ENCODE peak calls at places on chromosomes 12 and 14, in five cellular contexts. X, P, S, V and D are unnamed samples.
A peak's percentile ranks its signal among the peaks of the same experiment; 100 is the strongest.

GRCh38 chr12:32988982-32989381 is 92.4 kb upstream of the PKP2 start:
- DNase-seq in X (no peak), P (no peak), S (no peak), V (no peak), D (no peak)

GRCh38 chr14:105855893-105856675 is 329.7 kb downstream of the TMEM121 start:
- DNase-seq in X (no peak), P (peak; percentile 34), S (no peak), V (no peak), D (no peak)

GRCh38 chr12:107379852-107380567 is 286.7 kb upstream of the CRY1 start:
- DNase-seq in X (no peak), P (no peak), S (peak; percentile 45), V (peak; percentile 65), D (peak; percentile 35)

GRCh38 chr14:69259531-69260245 is at the start of gene GALNT16:
- DNase-seq in X (peak; percentile 51), P (no peak), S (peak; percentile 27), V (peak; percentile 78), D (no peak)

GRCh38 chr14:78022059-78022458 is 148.1 kb upstream of the NRXN3 start:
- DNase-seq in X (no peak), P (peak; percentile 60), S (peak; percentile 76), V (peak; percentile 26), D (no peak)

GRCh38 chr14:24964048-24964447 is 85.9 kb downstream of the STXBP6 start:
- DNase-seq in X (no peak), P (no peak), S (no peak), V (no peak), D (no peak)

GRCh38 chr12:126545411-126545810 is 1480.2 kb downstream of the AACS start:
- DNase-seq in X (peak; percentile 0), P (no peak), S (no peak), V (no peak), D (no peak)

GRCh38 chr14:81435578-81436295 is 35.6 kb upstream of the STON2 start:
- DNase-seq in X (peak; percentile 42), P (peak; percentile 64), S (peak; percentile 30), V (peak; percentile 46), D (no peak)

GRCh38 chr14:89941830-89942377 is 12.6 kb downstream of the EFCAB11 start:
- DNase-seq in X (no peak), P (no peak), S (no peak), V (no peak), D (no peak)

GRCh38 chr12:13941258-13942249 is 39.8 kb downstream of the GRIN2B start:
- DNase-seq in X (peak; percentile 19), P (peak; percentile 54), S (peak; percentile 86), V (peak; percentile 0), D (no peak)

GRCh38 chr14:96204151-96205058 is at the start of gene BDKRB2:
- DNase-seq in X (peak; percentile 92), P (peak; percentile 88), S (peak; percentile 82), V (peak; percentile 96), D (no peak)

GRCh38 chr12:89568484-89568883 is 42.6 kb upstream of the POC1B start:
- DNase-seq in X (no peak), P (no peak), S (no peak), V (no peak), D (no peak)

GRCh38 chr12:52023182-52023975 is 16.6 kb downstream of the TAMALIN start:
- DNase-seq in X (peak; percentile 72), P (peak; percentile 93), S (peak; percentile 93), V (peak; percentile 92), D (no peak)

GRCh38 chr14:99947695-99948094 is 117.5 kb upstream of the EVL start:
- DNase-seq in X (no peak), P (no peak), S (no peak), V (no peak), D (no peak)

GRCh38 chr12:109157986-109158385 is 41.6 kb downstream of the ACACB start:
- DNase-seq in X (no peak), P (no peak), S (no peak), V (peak; percentile 43), D (no peak)

GRCh38 chr12:124358572-124358971 is 63.7 kb downstream of the RFLNA start:
- DNase-seq in X (no peak), P (no peak), S (no peak), V (no peak), D (no peak)

GRCh38 chr14:82447586-82447985 is 913.9 kb upstream of the SEL1L start:
- DNase-seq in X (no peak), P (no peak), S (no peak), V (no peak), D (no peak)

GRCh38 chr14:32939254-32940065 is 781 bp downstream of the NPAS3 start:
- DNase-seq in X (peak; percentile 90), P (peak; percentile 66), S (peak; percentile 60), V (peak; percentile 87), D (no peak)

GRCh38 chr12:6124411-6125151 is at the start of gene VWF:
- DNase-seq in X (no peak), P (no peak), S (no peak), V (no peak), D (no peak)

GRCh38 chr12:123591702-123592481 is 7.5 kb downstream of the TMED2 start:
- DNase-seq in X (peak; percentile 35), P (no peak), S (no peak), V (peak; percentile 43), D (no peak)

GRCh38 chr14:22598896-22599244 is 770 bp downstream of the ABHD4 start:
- DNase-seq in X (peak; percentile 78), P (no peak), S (peak; percentile 53), V (peak; percentile 88), D (no peak)

GRCh38 chr14:68215628-68216027 is 396.0 kb downstream of the RAD51B start:
- DNase-seq in X (no peak), P (no peak), S (no peak), V (no peak), D (no peak)

GRCh38 chr12:81294325-81295190 is 216.7 kb downstream of the ACSS3 start:
- DNase-seq in X (no peak), P (no peak), S (no peak), V (no peak), D (no peak)

GRCh38 chr14:70871863-70872677 is 35.2 kb upstream of the PCNX1 start:
- DNase-seq in X (peak; percentile 44), P (no peak), S (no peak), V (no peak), D (no peak)

GRCh38 chr12:49636979-49637378 is 13.6 kb downstream of the PRPF40B start:
- DNase-seq in X (peak; percentile 78), P (no peak), S (peak; percentile 69), V (peak; percentile 84), D (no peak)
- H3K36me3 ChIP-seq in X (peaks cover 85% of the 10 kb centered on the region), P (peaks cover under 1% of the 10 kb centered on the region), S (no peaks in the 10 kb centered on the region), V (peaks cover 10% of the 10 kb centered on the region), D (peaks cover 24% of the 10 kb centered on the region)

GRCh38 chr14:85241022-85241880 is 288.7 kb upstream of the FLRT2 start:
- DNase-seq in X (no peak), P (no peak), S (peak; percentile 6), V (no peak), D (no peak)

GRCh38 chr14:85247071-85247470 is 282.9 kb upstream of the FLRT2 start:
- DNase-seq in X (peak; percentile 6), P (no peak), S (no peak), V (no peak), D (no peak)

GRCh38 chr14:85248881-85249635 is 280.9 kb upstream of the FLRT2 start:
- DNase-seq in X (no peak), P (no peak), S (no peak), V (peak; percentile 36), D (no peak)

GRCh38 chr14:85243306-85243705 is 286.6 kb upstream of the FLRT2 start:
- DNase-seq in X (no peak), P (no peak), S (no peak), V (no peak), D (no peak)
- H3K4me3 ChIP-seq in X (no peak overlapping the region), P (no peak overlapping the region), S (no peak overlapping the region), V (no peak overlapping the region), D (no peak overlapping the region)

DNA sequence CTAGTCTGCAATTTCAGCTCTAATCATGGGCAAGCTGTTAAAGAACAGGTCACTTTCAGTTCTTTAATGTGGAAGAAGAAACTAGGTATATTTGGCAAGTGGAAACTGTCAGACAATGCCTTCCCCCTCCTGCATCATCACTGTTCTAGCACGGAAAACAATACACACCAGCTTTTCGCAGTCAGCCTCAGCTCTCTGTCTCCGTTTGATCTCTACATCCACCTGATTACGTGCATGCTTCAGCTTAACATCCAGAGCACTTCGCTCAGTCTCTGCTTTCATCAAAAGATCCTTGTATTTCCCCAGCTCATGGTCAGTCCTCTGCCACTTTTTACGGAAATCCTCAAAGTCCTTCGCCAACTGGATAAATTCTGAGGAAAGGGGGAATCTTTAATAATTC is 19.0 kb downstream of the RACGAP1 start:
- DNase-seq in X (no peak), P (no peak), S (no peak), V (no peak), D (no peak)
- H3K36me3 ChIP-seq in X (peaks cover 13% of the 10 kb centered on the region), P (no peaks in the 10 kb centered on the region), S (no peaks in the 10 kb centered on the region), V (no peaks in the 10 kb centered on the region), D (no peaks in the 10 kb centered on the region)

GRCh38 chr12:106369624-106370346 is 12.2 kb downstream of the POLR3B start:
- DNase-seq in X (peak; percentile 88), P (no peak), S (no peak), V (peak; percentile 69), D (peak; percentile 68)
- H3K4me3 ChIP-seq in X (no peak overlapping the region), P (no peak overlapping the region), S (no peak overlapping the region), V (no peak overlapping the region), D (no peak overlapping the region)

DNA sequence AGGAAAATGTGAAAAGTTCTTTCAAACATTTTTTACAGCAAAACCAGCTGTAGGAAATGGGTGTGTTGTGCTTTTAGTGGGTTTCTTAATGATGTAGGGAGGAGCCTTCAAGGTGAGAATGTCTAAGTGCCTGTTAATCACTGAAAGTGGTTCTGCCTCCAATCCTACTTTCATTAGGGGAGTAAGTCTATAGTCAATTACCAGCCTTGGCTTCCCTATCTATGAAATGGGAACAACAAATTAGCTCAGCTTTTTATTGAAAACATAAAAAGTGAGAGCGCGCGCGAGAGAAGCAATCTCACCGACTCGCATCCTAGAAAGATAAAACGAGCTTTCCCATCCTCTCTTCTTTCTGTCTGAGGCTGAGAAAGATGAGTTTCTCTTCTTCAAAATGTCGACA is 140.0 kb upstream of the LHX5 start:
- DNase-seq in X (no peak), P (no peak), S (no peak), V (no peak), D (no peak)
- H3K36me3 ChIP-seq in X (no peaks in the 10 kb centered on the region), P (no peaks in the 10 kb centered on the region), S (no peaks in the 10 kb centered on the region), V (no peaks in the 10 kb centered on the region), D (no peaks in the 10 kb centered on the region)

GRCh38 chr12:16880864-16881285 is 274.9 kb upstream of the LMO3 start:
- DNase-seq in X (no peak), P (peak; percentile 41), S (peak; percentile 57), V (no peak), D (no peak)
- H3K4me3 ChIP-seq in X (no peak overlapping the region), P (no peak overlapping the region), S (no peak overlapping the region), V (no peak overlapping the region), D (no peak overlapping the region)